ENCODE peak calls at places on chromosomes 3 and 15, in seven cellular contexts. R is HL-60, N is C1 segment of cervical spinal cord, G is fibroblast of pulmonary artery, P is substantia nigra, H is EH, X is left colon. J is an unnamed sample.

GRCh38 chr15:63019539-63020109 is 22.9 kb upstream of the TPM1 start:
- DNase-seq in H (peak; percentile 83), N (no peak), G (peak; percentile 85), R (no peak), P (no peak), X (no peak), J (peak; percentile 93)

GRCh38 chr3:134374791-134375541 is 719 bp upstream of the AMOTL2 start:
- DNase-seq in G (no peak), H (peak; percentile 84), N (peak; percentile 61), X (peak; percentile 78), P (no peak), R (no peak), J (peak; percentile 56)

GRCh38 chr3:121648219-121648958 is 12.3 kb downstream of the HCLS1 start:
- DNase-seq in R (no peak), H (no peak), G (peak; percentile 47), X (no peak), N (peak; percentile 19), P (peak; percentile 6), J (no peak)

GRCh38 chr3:107988464-107989156 is 102.2 kb downstream of the CD47 start:
- DNase-seq in G (peak; percentile 78), R (no peak), N (no peak), H (peak; percentile 62), X (peak; percentile 70), P (no peak), J (peak; percentile 83)

GRCh38 chr15:62782100-62782791 is 260.3 kb upstream of the TPM1 start:
- DNase-seq in P (peak; percentile 71), N (peak; percentile 65), G (peak; percentile 97), X (peak; percentile 69), H (peak; percentile 95), R (peak; percentile 43), J (peak; percentile 87)

GRCh38 chr15:38076806-38077205 is 142.4 kb downstream of the TMCO5A start:
- DNase-seq in H (no peak), P (peak; percentile 14), X (no peak), R (no peak), G (no peak), N (no peak), J (no peak)

GRCh38 chr3:161915283-161915682 is 418.7 kb downstream of the OTOL1 start:
- DNase-seq in P (no peak), G (no peak), X (no peak), N (no peak), H (no peak), R (no peak), J (peak; percentile 4)

GRCh38 chr15:85274315-85275050 is 105.9 kb upstream of the AKAP13 start:
- DNase-seq in N (no peak), P (no peak), G (no peak), X (no peak), H (no peak), R (no peak), J (no peak)

GRCh38 chr3:15443826-15444524 is 16.6 kb downstream of the EAF1 start:
- DNase-seq in X (no peak), P (no peak), H (peak; percentile 54), G (peak; percentile 61), R (no peak), N (no peak), J (no peak)

GRCh38 chr3:186110975-186111974 is 2.4 kb upstream of the ETV5 start:
- DNase-seq in P (no peak), H (no peak), X (no peak), G (no peak), R (no peak), N (no peak), J (no peak)

GRCh38 chr15:22895465-22896190 is 57.2 kb downstream of the NIPA2 start:
- DNase-seq in R (no peak), X (peak; percentile 64), P (no peak), N (no peak), H (peak; percentile 73), G (peak; percentile 10), J (peak; percentile 90)

GRCh38 chr15:31470756-31471155 is 144.1 kb downstream of the KLF13 start:
- DNase-seq in N (no peak), P (no peak), R (no peak), H (no peak), G (no peak), X (no peak), J (no peak)

GRCh38 chr3:159884661-159885402 is 103.8 kb upstream of the IL12A start:
- DNase-seq in G (peak; percentile 75), P (no peak), R (peak; percentile 7), H (peak; percentile 65), X (no peak), N (peak; percentile 23), J (peak; percentile 46)

GRCh38 chr15:22950211-22950990 is 29.8 kb downstream of the CYFIP1 start:
- DNase-seq in P (no peak), N (no peak), G (no peak), R (no peak), X (no peak), H (no peak), J (no peak)

GRCh38 chr3:161884830-161885229 is 388.2 kb downstream of the OTOL1 start:
- DNase-seq in P (no peak), G (no peak), H (no peak), X (no peak), N (no peak), R (no peak), J (no peak)

GRCh38 chr3:60954049-60954448 is 297.2 kb downstream of the FHIT start:
- DNase-seq in N (no peak), H (peak; percentile 73), X (no peak), P (no peak), G (no peak), R (no peak), J (peak; percentile 64)

GRCh38 chr3:102979682-102980378 is 545.0 kb downstream of the ZPLD1 start:
- DNase-seq in X (peak; percentile 59), N (no peak), P (no peak), R (no peak), G (peak; percentile 94), H (peak; percentile 83), J (peak; percentile 89)

GRCh38 chr3:166322394-166322793 is 485.2 kb upstream of the BCHE start:
- DNase-seq in X (no peak), R (no peak), H (no peak), N (no peak), P (no peak), G (no peak), J (no peak)

GRCh38 chr15:45618813-45619212 is 16.0 kb upstream of the SQOR start:
- DNase-seq in N (no peak), X (no peak), G (no peak), R (peak; percentile 18), P (no peak), H (no peak), J (no peak)

GRCh38 chr3:184314700-184315505 is 497 bp downstream of the EIF4G1 start:
- DNase-seq in H (peak; percentile 86), R (peak; percentile 39), G (peak; percentile 84), X (peak; percentile 85), N (peak; percentile 46), P (peak; percentile 58), J (peak; percentile 77)

GRCh38 chr15:62647195-62647865 is 395.2 kb upstream of the TPM1 start:
- DNase-seq in P (no peak), G (peak; percentile 47), X (peak; percentile 65), R (no peak), H (peak; percentile 85), N (no peak), J (peak; percentile 96)

GRCh38 chr15:89244512-89244869 is 712 bp downstream of the FANCI start:
- DNase-seq in P (no peak), R (no peak), N (no peak), X (no peak), G (no peak), H (no peak), J (no peak)

GRCh38 chr15:72706266-72706665 is 20.3 kb downstream of the BBS4 start:
- DNase-seq in G (no peak), P (no peak), H (peak; percentile 55), X (no peak), N (no peak), R (no peak), J (peak; percentile 8)

GRCh38 chr3:110789315-110789714 is 282.3 kb upstream of the NECTIN3 start:
- DNase-seq in R (no peak), G (peak; percentile 51), X (no peak), H (peak; percentile 78), N (no peak), P (no peak), J (no peak)

GRCh38 chr3:24128195-24129005 is 183.3 kb downstream of the NR1D2 start:
- DNase-seq in H (peak; percentile 78), N (no peak), P (no peak), G (peak; percentile 67), X (no peak), R (no peak), J (peak; percentile 58)

GRCh38 chr3:45491344-45491743 is 103.0 kb downstream of the LARS2 start:
- DNase-seq in N (no peak), G (no peak), X (no peak), H (no peak), P (no peak), R (no peak), J (no peak)

GRCh38 chr3:57597973-57598351 is 818 bp upstream of the ARF4 start:
- DNase-seq in P (no peak), H (no peak), N (no peak), G (no peak), X (peak; percentile 49), R (no peak), J (no peak)

GRCh38 chr3:137110392-137110996 is 152.7 kb downstream of the IL20RB start:
- DNase-seq in G (peak; percentile 49), X (no peak), P (no peak), N (no peak), H (peak; percentile 32), R (no peak), J (peak; percentile 34)

GRCh38 chr3:142272200-142272891 is 47.0 kb upstream of the GK5 start:
- DNase-seq in H (peak; percentile 55), P (no peak), R (no peak), N (no peak), X (no peak), G (peak; percentile 49), J (peak; percentile 56)

GRCh38 chr3:186220365-186220764 is 111.5 kb upstream of the ETV5 start:
- DNase-seq in N (no peak), R (no peak), X (no peak), H (no peak), G (no peak), P (no peak), J (peak; percentile 97)

GRCh38 chr3:106573605-106574004 is 704.8 kb upstream of the CBLB start:
- DNase-seq in H (no peak), G (no peak), N (no peak), X (no peak), P (no peak), R (no peak), J (no peak)

GRCh38 chr15:52414936-52415335 is 113.7 kb downstream of the MYO5A start:
- DNase-seq in N (no peak), H (no peak), G (no peak), X (no peak), P (no peak), R (no peak), J (no peak)

GRCh38 chr15:76501726-76502125 is 165.2 kb downstream of the ISL2 start:
- DNase-seq in G (no peak), P (no peak), R (no peak), N (no peak), X (no peak), H (peak; percentile 24), J (no peak)

GRCh38 chr3:155302476-155302875 is 9.0 kb upstream of the STRIT1 start:
- DNase-seq in R (no peak), H (peak; percentile 74), N (no peak), X (no peak), P (no peak), G (peak; percentile 25), J (peak; percentile 15)

GRCh38 chr3:66470285-66470684 is 30.5 kb downstream of the LRIG1 start:
- DNase-seq in H (no peak), R (no peak), N (no peak), P (no peak), X (no peak), G (no peak), J (no peak)

GRCh38 chr3:38131621-38132369 is 5.1 kb downstream of the ACAA1 start:
- DNase-seq in H (peak; percentile 43), X (peak; percentile 26), P (no peak), R (peak; percentile 47), G (peak; percentile 60), N (no peak), J (peak; percentile 14)

GRCh38 chr3:24521306-24522154 is 26.9 kb upstream of the THRB start:
- DNase-seq in N (no peak), R (no peak), G (no peak), P (no peak), H (peak; percentile 15), X (peak; percentile 57), J (peak; percentile 29)

GRCh38 chr3:158269896-158270295 is 160.0 kb downstream of the RSRC1 start:
- DNase-seq in R (no peak), N (no peak), P (no peak), X (no peak), H (no peak), G (no peak), J (no peak)

J was measured in RPMI7951.